ENCODE peak calls at places on chromosomes 4 and X, in seven cellular contexts. F, Z, N, V, D, B and O are unnamed samples.

GRCh38 chrX:13939741-13940597 is 89.7 kb downstream of the GEMIN8 start:
- DNase-seq in B (no peak), N (no peak), F (no peak), Z (no peak), D (no peak), V (no peak), O (no peak)

GRCh38 chr4:159508917-159509500 is 406.1 kb downstream of the RAPGEF2 start:
- DNase-seq in Z (no peak), B (no peak), V (no peak), F (no peak), D (no peak), N (peak), O (no peak)

GRCh38 chr4:184473265-184473514 is 1.2 kb downstream of the IRF2 start:
- DNase-seq in Z (no peak), N (no peak), V (no peak), B (no peak), D (no peak), F (peak), O (no peak)

GRCh38 chr4:9953089-9953488 is 68.2 kb downstream of the SLC2A9 start:
- DNase-seq in N (no peak), Z (no peak), B (no peak), D (no peak), V (no peak), F (no peak), O (no peak)

GRCh38 chr4:36322921-36323354 is 41.5 kb downstream of the DTHD1 start:
- DNase-seq in B (no peak), V (no peak), N (no peak), Z (no peak), D (no peak), F (no peak), O (no peak)

GRCh38 chr4:48546336-48546735 is 56.3 kb downstream of the ZAR1 start:
- DNase-seq in B (no peak), D (no peak), F (no peak), V (no peak), N (no peak), Z (no peak), O (no peak)

GRCh38 chrX:153537526-153538295 is 20.3 kb downstream of the ATP2B3 start:
- DNase-seq in Z (no peak), B (peak), V (no peak), N (no peak), D (no peak), F (no peak), O (no peak)

GRCh38 chr4:53010320-53010719 is 148.2 kb downstream of the RASL11B start:
- DNase-seq in Z (no peak), B (no peak), V (no peak), N (no peak), D (no peak), F (no peak), O (no peak)

GRCh38 chr4:77044458-77045124 is 31.2 kb downstream of the CCNI start:
- DNase-seq in B (no peak), Z (peak), D (no peak), N (no peak), F (no peak), V (no peak), O (no peak)

GRCh38 chr4:909131-909571 is 23.0 kb downstream of the GAK start:
- DNase-seq in F (no peak), B (no peak), V (no peak), N (no peak), Z (no peak), D (peak), O (no peak)

GRCh38 chr4:110287130-110287529 is 88.7 kb upstream of the ELOVL6 start:
- DNase-seq in D (no peak), N (peak), Z (no peak), F (no peak), V (peak), B (no peak), O (no peak)

GRCh38 chr4:20026456-20026855 is 225.2 kb upstream of the SLIT2 start:
- DNase-seq in Z (no peak), F (no peak), B (no peak), D (no peak), N (no peak), V (no peak), O (no peak)

GRCh38 chrX:13662537-13662841 is 9.5 kb downstream of the TCEANC start:
- DNase-seq in B (no peak), D (no peak), F (no peak), V (no peak), N (no peak), Z (no peak), O (no peak)